ENCODE peak calls at places on chromosomes 3 and 15, in five cellular contexts. One of them, this sample, is unnamed.
A peak's percentile ranks its signal among the peaks of the same experiment; 100 is the strongest.

GRCh38 chr3:63519426-63519825 is 133.0 kb upstream of the SNTN start:
- DNase-seq in adrenal gland: no peak
- DNase-seq in SK-N-SH: no peak
- DNase-seq in right atrium auricular region: no peak
- DNase-seq in uterus: no peak
- DNase-seq in this sample: no peak

GRCh38 chr3:37453393-37454391 is 279.3 kb upstream of the LRRFIP2 start:
- DNase-seq in SK-N-SH: peak; percentile 77
- DNase-seq in adrenal gland: peak; percentile 88
- DNase-seq in uterus: peak; percentile 42
- DNase-seq in right atrium auricular region: peak; percentile 88
- DNase-seq in this sample: peak; percentile 41

GRCh38 chr3:76942096-76942495 is 97.8 kb upstream of the ROBO2 start:
- DNase-seq in SK-N-SH: no peak
- DNase-seq in right atrium auricular region: no peak
- DNase-seq in uterus: no peak
- DNase-seq in adrenal gland: no peak
- DNase-seq in this sample: no peak

GRCh38 chr3:148884261-148884660 is 19.2 kb downstream of the CPA3 start:
- DNase-seq in right atrium auricular region: no peak
- DNase-seq in SK-N-SH: no peak
- DNase-seq in uterus: no peak
- DNase-seq in adrenal gland: no peak
- DNase-seq in this sample: no peak

GRCh38 chr3:9500108-9501050 is 53.2 kb downstream of the LHFPL4 start:
- DNase-seq in right atrium auricular region: peak; percentile 50
- DNase-seq in adrenal gland: peak; percentile 48
- DNase-seq in SK-N-SH: peak; percentile 81
- DNase-seq in uterus: no peak
- DNase-seq in this sample: peak; percentile 60

GRCh38 chr3:186261638-186262037 is 100.4 kb downstream of the DGKG start:
- DNase-seq in SK-N-SH: no peak
- DNase-seq in uterus: no peak
- DNase-seq in right atrium auricular region: no peak
- DNase-seq in adrenal gland: no peak
- DNase-seq in this sample: no peak

GRCh38 chr3:12716605-12717121 is 42.4 kb downstream of the TMEM40 start:
- DNase-seq in right atrium auricular region: no peak
- DNase-seq in SK-N-SH: no peak
- DNase-seq in uterus: no peak
- DNase-seq in adrenal gland: no peak
- DNase-seq in this sample: no peak

GRCh38 chr3:71103430-71103881 is 480.1 kb downstream of the FOXP1 start:
- DNase-seq in uterus: peak; percentile 53
- DNase-seq in right atrium auricular region: no peak
- DNase-seq in SK-N-SH: peak; percentile 61
- DNase-seq in adrenal gland: peak; percentile 23
- DNase-seq in this sample: peak; percentile 62

GRCh38 chr3:13868844-13869724 is 10.8 kb downstream of the WNT7A start:
- DNase-seq in adrenal gland: no peak
- DNase-seq in uterus: no peak
- DNase-seq in SK-N-SH: no peak
- DNase-seq in right atrium auricular region: no peak
- DNase-seq in this sample: no peak

GRCh38 chr3:12708584-12709192 is 44.8 kb upstream of the RAF1 start:
- DNase-seq in right atrium auricular region: no peak
- DNase-seq in uterus: peak; percentile 35
- DNase-seq in SK-N-SH: no peak
- DNase-seq in adrenal gland: no peak
- DNase-seq in this sample: peak; percentile 34

GRCh38 chr15:55774113-55774970 is 31.4 kb upstream of the PRTG start:
- DNase-seq in right atrium auricular region: peak; percentile 60
- DNase-seq in adrenal gland: peak; percentile 17
- DNase-seq in uterus: no peak
- DNase-seq in SK-N-SH: peak; percentile 53
- DNase-seq in this sample: peak; percentile 29

GRCh38 chr15:42036991-42037390 is 16.1 kb upstream of the PLA2G4E start:
- DNase-seq in adrenal gland: no peak
- DNase-seq in right atrium auricular region: no peak
- DNase-seq in uterus: no peak
- DNase-seq in SK-N-SH: no peak
- DNase-seq in this sample: no peak

GRCh38 chr15:91522609-91523332 is 330.7 kb upstream of the SLCO3A1 start:
- DNase-seq in right atrium auricular region: no peak
- DNase-seq in adrenal gland: no peak
- DNase-seq in SK-N-SH: no peak
- DNase-seq in uterus: no peak
- DNase-seq in this sample: no peak

GRCh38 chr3:73207946-73208345 is 146.5 kb downstream of the EBLN2 start:
- DNase-seq in uterus: no peak
- DNase-seq in right atrium auricular region: no peak
- DNase-seq in adrenal gland: no peak
- DNase-seq in SK-N-SH: no peak
- DNase-seq in this sample: no peak

GRCh38 chr3:73210759-73211158 is 149.3 kb downstream of the EBLN2 start:
- DNase-seq in adrenal gland: no peak
- DNase-seq in SK-N-SH: no peak
- DNase-seq in right atrium auricular region: no peak
- DNase-seq in uterus: no peak
- DNase-seq in this sample: no peak

GRCh38 chr3:73204841-73205240 is 143.4 kb downstream of the EBLN2 start:
- DNase-seq in uterus: no peak
- DNase-seq in SK-N-SH: no peak
- DNase-seq in adrenal gland: no peak
- DNase-seq in right atrium auricular region: no peak
- DNase-seq in this sample: no peak

GRCh38 chr3:73203633-73204032 is 142.2 kb downstream of the EBLN2 start:
- DNase-seq in adrenal gland: no peak
- DNase-seq in uterus: no peak
- DNase-seq in SK-N-SH: no peak
- DNase-seq in right atrium auricular region: no peak
- DNase-seq in this sample: no peak

DNA sequence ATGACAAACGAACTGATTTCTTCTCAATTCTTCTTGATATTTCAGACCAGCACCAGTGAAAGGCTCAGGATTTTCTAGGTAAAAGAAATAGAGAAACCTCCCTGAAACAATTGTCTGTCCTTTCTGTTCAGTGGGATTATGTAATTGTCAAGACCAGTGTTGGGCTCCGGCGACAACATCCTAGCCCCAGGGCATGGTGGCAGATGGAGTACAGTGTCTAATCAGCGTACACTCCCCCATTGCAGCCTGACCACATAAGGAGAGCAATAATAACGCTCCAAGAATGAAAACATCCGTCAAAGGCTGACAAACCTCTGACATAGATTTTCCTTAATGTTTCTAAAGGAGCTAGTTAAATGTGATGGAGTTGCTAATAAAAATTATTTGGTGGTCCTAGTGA is 144.5 kb downstream of the EBLN2 start:
- DNase-seq in adrenal gland: no peak
- DNase-seq in uterus: no peak
- DNase-seq in right atrium auricular region: no peak
- DNase-seq in SK-N-SH: peak; percentile 56
- DNase-seq in this sample: no peak
- H3K27ac ChIP-seq in adrenal gland: no peak overlapping the region
- H3K27ac ChIP-seq in uterus: no peak overlapping the region
- H3K27ac ChIP-seq in right atrium auricular region: no peak overlapping the region
- H3K27ac ChIP-seq in SK-N-SH: peak overlapping the region; percentile 16
- H3K27ac ChIP-seq in this sample: no peak overlapping the region

GRCh38 chr3:15523660-15524417 is 2.3 kb upstream of the COLQ start:
- DNase-seq in adrenal gland: no peak
- DNase-seq in right atrium auricular region: peak; percentile 34
- DNase-seq in uterus: no peak
- DNase-seq in SK-N-SH: no peak
- DNase-seq in this sample: no peak

GRCh38 chr3:15520185-15520584 is 1.3 kb downstream of the COLQ start:
- DNase-seq in adrenal gland: no peak
- DNase-seq in right atrium auricular region: no peak
- DNase-seq in SK-N-SH: no peak
- DNase-seq in uterus: no peak
- DNase-seq in this sample: no peak

GRCh38 chr3:15519096-15519495 is 2.4 kb downstream of the COLQ start:
- DNase-seq in uterus: no peak
- DNase-seq in right atrium auricular region: no peak
- DNase-seq in SK-N-SH: no peak
- DNase-seq in adrenal gland: no peak
- DNase-seq in this sample: no peak

GRCh38 chr3:15520804-15521572 is 518 bp downstream of the COLQ start:
- DNase-seq in SK-N-SH: no peak
- DNase-seq in right atrium auricular region: no peak
- DNase-seq in adrenal gland: no peak
- DNase-seq in uterus: no peak
- DNase-seq in this sample: no peak

DNA sequence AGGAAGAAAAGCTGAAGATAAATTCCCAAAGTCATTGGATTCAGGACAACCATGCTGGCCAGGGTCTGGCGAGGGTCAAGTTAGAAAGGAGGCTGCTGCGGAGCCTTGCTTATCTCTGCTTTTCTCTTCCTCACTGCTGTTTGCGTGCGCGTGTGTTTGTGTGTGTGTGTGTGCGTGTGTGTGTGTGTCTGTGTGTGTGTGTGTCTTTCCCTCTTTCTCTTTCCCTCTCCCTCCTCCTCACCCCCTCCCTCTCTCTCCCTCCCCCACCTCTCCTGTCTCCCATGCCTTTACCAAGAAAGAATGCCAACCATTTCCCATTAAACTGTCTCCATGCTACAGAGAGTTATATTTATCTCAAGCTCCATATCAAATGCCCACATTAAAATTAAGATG is at the start of gene COLQ:
- DNase-seq in right atrium auricular region: no peak
- DNase-seq in SK-N-SH: no peak
- DNase-seq in uterus: no peak
- DNase-seq in adrenal gland: no peak
- DNase-seq in this sample: no peak
- H3K4me3 ChIP-seq in right atrium auricular region: peak within 1 kb of the TSS; percentile 49
- H3K4me3 ChIP-seq in SK-N-SH: no peak within 1 kb of the TSS
- H3K4me3 ChIP-seq in uterus: no peak within 1 kb of the TSS
- H3K4me3 ChIP-seq in adrenal gland: no peak within 1 kb of the TSS
- H3K4me3 ChIP-seq in this sample: no peak within 1 kb of the TSS

GRCh38 chr3:120102674-120103073 is 8.4 kb upstream of the GSK3B start:
- DNase-seq in uterus: no peak
- DNase-seq in adrenal gland: no peak
- DNase-seq in right atrium auricular region: no peak
- DNase-seq in SK-N-SH: no peak
- DNase-seq in this sample: peak; percentile 63

GRCh38 chr3:120100711-120101110 is 6.5 kb upstream of the GSK3B start:
- DNase-seq in adrenal gland: no peak
- DNase-seq in right atrium auricular region: no peak
- DNase-seq in uterus: no peak
- DNase-seq in SK-N-SH: no peak
- DNase-seq in this sample: no peak

GRCh38 chr3:120101624-120102023 is 7.4 kb upstream of the GSK3B start:
- DNase-seq in uterus: no peak
- DNase-seq in SK-N-SH: no peak
- DNase-seq in right atrium auricular region: no peak
- DNase-seq in adrenal gland: no peak
- DNase-seq in this sample: no peak

GRCh38 chr3:120103276-120103675 is 9.0 kb upstream of the GSK3B start:
- DNase-seq in SK-N-SH: no peak
- DNase-seq in adrenal gland: no peak
- DNase-seq in uterus: no peak
- DNase-seq in right atrium auricular region: no peak
- DNase-seq in this sample: no peak

GRCh38 chr3:120102232-120102631 is 8.0 kb upstream of the GSK3B start:
- DNase-seq in SK-N-SH: no peak
- DNase-seq in adrenal gland: no peak
- DNase-seq in uterus: no peak
- DNase-seq in right atrium auricular region: no peak
- DNase-seq in this sample: no peak
- H3K27ac ChIP-seq in SK-N-SH: no peak overlapping the region
- H3K27ac ChIP-seq in adrenal gland: no peak overlapping the region
- H3K27ac ChIP-seq in uterus: no peak overlapping the region
- H3K27ac ChIP-seq in right atrium auricular region: no peak overlapping the region
- H3K27ac ChIP-seq in this sample: no peak overlapping the region

GRCh38 chr3:52456800-52457183 is 1.4 kb downstream of the NISCH start:
- DNase-seq in SK-N-SH: no peak
- DNase-seq in adrenal gland: no peak
- DNase-seq in right atrium auricular region: no peak
- DNase-seq in uterus: no peak
- DNase-seq in this sample: no peak
- H3K4me3 ChIP-seq in SK-N-SH: peak overlapping the region; percentile 89
- H3K4me3 ChIP-seq in adrenal gland: no peak overlapping the region
- H3K4me3 ChIP-seq in right atrium auricular region: peak overlapping the region; percentile 82
- H3K4me3 ChIP-seq in uterus: peak overlapping the region; percentile 97
- H3K4me3 ChIP-seq in this sample: peak overlapping the region; percentile 90

GRCh38 chr3:196280689-196281463 is 6.7 kb downstream of the PCYT1A start:
- DNase-seq in SK-N-SH: no peak
- DNase-seq in uterus: no peak
- DNase-seq in right atrium auricular region: no peak
- DNase-seq in adrenal gland: no peak
- DNase-seq in this sample: no peak

GRCh38 chr3:196287405-196288140 is at the start of gene PCYT1A:
- DNase-seq in uterus: peak; percentile 88
- DNase-seq in adrenal gland: peak; percentile 94
- DNase-seq in SK-N-SH: peak; percentile 93
- DNase-seq in right atrium auricular region: peak; percentile 95
- DNase-seq in this sample: peak; percentile 91

GRCh38 chr3:196287066-196287404 is 491 bp downstream of the PCYT1A start:
- DNase-seq in uterus: peak; percentile 18
- DNase-seq in adrenal gland: no peak
- DNase-seq in right atrium auricular region: no peak
- DNase-seq in SK-N-SH: no peak
- DNase-seq in this sample: no peak

GRCh38 chr3:196281962-196282361 is 5.6 kb downstream of the PCYT1A start:
- DNase-seq in uterus: no peak
- DNase-seq in adrenal gland: no peak
- DNase-seq in SK-N-SH: no peak
- DNase-seq in right atrium auricular region: no peak
- DNase-seq in this sample: no peak

GRCh38 chr3:196284396-196284795 is 3.1 kb downstream of the PCYT1A start:
- DNase-seq in right atrium auricular region: no peak
- DNase-seq in uterus: no peak
- DNase-seq in SK-N-SH: no peak
- DNase-seq in adrenal gland: no peak
- DNase-seq in this sample: no peak
- H3K27ac ChIP-seq in right atrium auricular region: peak overlapping the region; percentile 86
- H3K27ac ChIP-seq in uterus: no peak overlapping the region
- H3K27ac ChIP-seq in SK-N-SH: no peak overlapping the region
- H3K27ac ChIP-seq in adrenal gland: no peak overlapping the region
- H3K27ac ChIP-seq in this sample: no peak overlapping the region

GRCh38 chr3:139537325-139537724 is 2.2 kb downstream of the RBP1 start:
- DNase-seq in adrenal gland: peak; percentile 43
- DNase-seq in uterus: peak; percentile 54
- DNase-seq in right atrium auricular region: no peak
- DNase-seq in SK-N-SH: peak; percentile 64
- DNase-seq in this sample: no peak

GRCh38 chr3:139541156-139541897 is 1.8 kb upstream of the RBP1 start:
- DNase-seq in SK-N-SH: peak; percentile 41
- DNase-seq in adrenal gland: no peak
- DNase-seq in uterus: no peak
- DNase-seq in right atrium auricular region: no peak
- DNase-seq in this sample: no peak

GRCh38 chr3:139540686-139541085 is 1.1 kb upstream of the RBP1 start:
- DNase-seq in adrenal gland: no peak
- DNase-seq in uterus: no peak
- DNase-seq in right atrium auricular region: no peak
- DNase-seq in SK-N-SH: peak; percentile 46
- DNase-seq in this sample: no peak

GRCh38 chr3:139537795-139538538 is 1.6 kb downstream of the RBP1 start:
- DNase-seq in uterus: no peak
- DNase-seq in SK-N-SH: no peak
- DNase-seq in adrenal gland: no peak
- DNase-seq in right atrium auricular region: no peak
- DNase-seq in this sample: no peak

GRCh38 chr3:139538733-139539132 is 809 bp downstream of the RBP1 start:
- DNase-seq in uterus: peak; percentile 68
- DNase-seq in adrenal gland: peak; percentile 90
- DNase-seq in SK-N-SH: peak; percentile 47
- DNase-seq in right atrium auricular region: peak; percentile 81
- DNase-seq in this sample: no peak
- H3K4me3 ChIP-seq in uterus: peak overlapping the region; percentile 56
- H3K4me3 ChIP-seq in adrenal gland: peak overlapping the region; percentile 60
- H3K4me3 ChIP-seq in SK-N-SH: peak overlapping the region; percentile 66
- H3K4me3 ChIP-seq in right atrium auricular region: peak overlapping the region; percentile 61
- H3K4me3 ChIP-seq in this sample: peak overlapping the region; percentile 64

This sample was measured in stomach.